ENCODE peak calls at places on chromosomes 7 and 10, in nine cellular contexts. T is T1000; N is SK-N-SH; V is GM04504; I is Peyer's patch; Q is suprapubic skin; M is left kidney; S is stimulated activated CD4-positive, alpha-beta T cell treated with anti-CD3 and anti-CD28 coated beads, Interleukin-12 subunit alpha, Interleukin-12 subunit beta, amount 100 ng/mL, for 4 hours; C is substantia nigra. O is an unnamed sample.

GRCh38 chr7:91164948-91165845 is 99.0 kb upstream of the FZD1 start:
- DNase-seq in T (no peak), N (no peak), V (peak), I (no peak), Q (no peak), M (no peak), S (no peak), C (no peak), O (peak)

GRCh38 chr7:65946895-65947294 is 35.1 kb downstream of the GUSB start:
- DNase-seq in T (peak), N (no peak), V (peak), I (no peak), Q (no peak), M (no peak), S (no peak), C (no peak), O (no peak)

GRCh38 chr10:30645340-30645827 is 15.8 kb upstream of the LYZL2 start:
- DNase-seq in T (no peak), N (peak), V (no peak), I (no peak), Q (no peak), M (peak), S (no peak), C (no peak), O (no peak)

GRCh38 chr7:105461518-105461917 is 60.6 kb downstream of the PUS7 start:
- DNase-seq in T (no peak), N (no peak), V (no peak), I (no peak), Q (no peak), M (no peak), S (no peak), C (no peak), O (peak)

GRCh38 chr10:35768011-35768410 is 125.9 kb upstream of the FZD8 start:
- DNase-seq in T (no peak), N (no peak), V (no peak), I (no peak), Q (no peak), M (no peak), S (no peak), C (no peak), O (no peak)

GRCh38 chr7:51665045-51665785 is 348.6 kb upstream of the COBL start:
- DNase-seq in T (no peak), N (no peak), V (no peak), I (no peak), Q (no peak), M (no peak), S (no peak), C (no peak), O (no peak)

GRCh38 chr7:132066776-132067175 is 509.5 kb downstream of the PLXNA4 start:
- DNase-seq in T (no peak), N (no peak), V (no peak), I (no peak), Q (no peak), M (peak), S (no peak), C (peak), O (no peak)

GRCh38 chr7:36605662-36606441 is 118.4 kb downstream of the AOAH start:
- DNase-seq in T (no peak), N (no peak), V (no peak), I (no peak), Q (no peak), M (peak), S (no peak), C (no peak), O (no peak)

GRCh38 chr7:47518827-47519226 is 63.1 kb downstream of the TNS3 start:
- DNase-seq in T (no peak), N (no peak), V (no peak), I (peak), Q (no peak), M (no peak), S (no peak), C (no peak), O (no peak)

GRCh38 chr10:132876131-132876860 is 66.1 kb downstream of the CFAP46 start:
- DNase-seq in T (no peak), N (no peak), V (no peak), I (no peak), Q (peak), M (no peak), S (no peak), C (no peak), O (no peak)

GRCh38 chr7:45682836-45683555 is 108.8 kb downstream of the ADCY1 start:
- DNase-seq in T (no peak), N (no peak), V (no peak), I (no peak), Q (no peak), M (no peak), S (no peak), C (no peak), O (no peak)

GRCh38 chr10:104037261-104037951 is 48.3 kb downstream of the COL17A1 start:
- DNase-seq in T (no peak), N (no peak), V (no peak), I (no peak), Q (no peak), M (no peak), S (no peak), C (no peak), O (no peak)

GRCh38 chr10:24449334-24449740 is 240.4 kb downstream of the KIAA1217 start:
- DNase-seq in T (no peak), N (no peak), V (no peak), I (no peak), Q (no peak), M (no peak), S (no peak), C (no peak), O (no peak)

GRCh38 chr10:129652521-129653201 is 185.6 kb downstream of the MGMT start:
- DNase-seq in T (no peak), N (no peak), V (no peak), I (no peak), Q (no peak), M (no peak), S (no peak), C (no peak), O (no peak)

GRCh38 chr7:42639930-42640329 is 271.9 kb downstream of the C7orf25 start:
- DNase-seq in T (no peak), N (no peak), V (no peak), I (no peak), Q (no peak), M (no peak), S (no peak), C (no peak), O (no peak)

GRCh38 chr7:101436857-101437576 is 74.3 kb downstream of the COL26A1 start:
- DNase-seq in T (no peak), N (peak), V (no peak), I (no peak), Q (no peak), M (peak), S (no peak), C (no peak), O (no peak)

GRCh38 chr7:30378275-30378674 is 93.9 kb downstream of the ZNRF2 start:
- DNase-seq in T (no peak), N (no peak), V (no peak), I (no peak), Q (no peak), M (no peak), S (no peak), C (no peak), O (no peak)

GRCh38 chr10:58475322-58476277 is 37.1 kb upstream of the BICC1 start:
- DNase-seq in T (no peak), N (no peak), V (peak), I (no peak), Q (no peak), M (peak), S (no peak), C (no peak), O (no peak)

O was measured in foreskin keratinocyte.